ENCODE peak calls at places on chromosomes 11 and 22, in five cellular contexts. R is cerebellar cortex, H is HepG2, Y is NCI-H1105 treated with DMSO at 0.1 percent for 48 hours, D is Calu3. O is an unnamed sample.

GRCh38 chr11:13889566-13890214 is 72.8 kb upstream of the SPON1 start:
- DNase-seq in Y (peak; percentile 99), H (no peak), R (no peak), D (no peak), O (no peak)

GRCh38 chr11:93031386-93031785 is 61.9 kb downstream of the MTNR1B start:
- DNase-seq in R (no peak), H (no peak), Y (no peak), D (no peak), O (peak; percentile 18)

GRCh38 chr11:122663056-122663740 is 7.7 kb downstream of the UBASH3B start:
- DNase-seq in H (no peak), D (no peak), R (no peak), Y (no peak), O (no peak)

GRCh38 chr11:38791346-38791961 is 2193.4 kb upstream of the RAG2 start:
- DNase-seq in D (peak; percentile 56), H (peak; percentile 54), Y (peak; percentile 52), R (peak; percentile 52), O (peak; percentile 62)

GRCh38 chr22:32850591-32851517 is 49.3 kb downstream of the TIMP3 start:
- DNase-seq in D (no peak), Y (no peak), R (peak; percentile 44), H (no peak), O (no peak)

GRCh38 chr22:42769238-42769573 is 48.5 kb upstream of the A4GALT start:
- DNase-seq in R (no peak), Y (no peak), H (no peak), D (no peak), O (peak; percentile 20)

GRCh38 chr22:41401781-41402648 is 20.3 kb downstream of the TEF start:
- DNase-seq in R (peak; percentile 88), H (peak; percentile 70), Y (peak; percentile 51), D (peak; percentile 85), O (no peak)

GRCh38 chr11:67382481-67383136 is 9.2 kb upstream of the RAD9A start:
- DNase-seq in D (peak; percentile 88), H (peak; percentile 67), Y (peak; percentile 51), R (peak; percentile 82), O (peak; percentile 77)

GRCh38 chr11:2816941-2817421 is 68.6 kb downstream of the CDKN1C start:
- DNase-seq in H (no peak), Y (no peak), R (no peak), D (no peak), O (no peak)

GRCh38 chr11:19605500-19606371 is 106.9 kb upstream of the NAV2 start:
- DNase-seq in Y (no peak), D (no peak), R (no peak), H (no peak), O (no peak)

GRCh38 chr11:69867076-69868002 is 48.1 kb upstream of the FGF3 start:
- DNase-seq in D (peak; percentile 63), R (no peak), H (no peak), Y (no peak), O (no peak)

GRCh38 chr11:14070866-14071265 is 108.3 kb downstream of the SPON1 start:
- DNase-seq in D (no peak), R (no peak), Y (no peak), H (no peak), O (no peak)

GRCh38 chr11:107184936-107185335 is 166.7 kb upstream of the GUCY1A2 start:
- DNase-seq in D (no peak), H (no peak), Y (no peak), R (peak; percentile 95), O (no peak)

GRCh38 chr22:45964926-45965564 is 11.9 kb downstream of the WNT7B start:
- DNase-seq in D (no peak), Y (no peak), R (no peak), H (no peak), O (no peak)

GRCh38 chr11:123235687-123236261 is 40.7 kb upstream of the CLMP start:
- DNase-seq in D (no peak), R (no peak), Y (no peak), H (no peak), O (no peak)

GRCh38 chr11:330307-330693 is 9.6 kb upstream of the IFITM3 start:
- DNase-seq in D (no peak), H (no peak), Y (no peak), R (no peak), O (no peak)

GRCh38 chr22:45469573-45470383 is 32.9 kb upstream of the FBLN1 start:
- DNase-seq in R (no peak), Y (peak; percentile 48), D (no peak), H (no peak), O (no peak)

GRCh38 chr11:20337526-20338154 is 25.9 kb upstream of the HTATIP2 start:
- DNase-seq in R (peak; percentile 20), D (peak; percentile 16), Y (peak; percentile 59), H (peak; percentile 18), O (peak; percentile 58)

GRCh38 chr11:67561971-67562560 is 21.5 kb upstream of the GSTP1 start:
- DNase-seq in R (no peak), D (no peak), Y (no peak), H (no peak), O (peak; percentile 19)

GRCh38 chr11:64339754-64340408 is at the start of gene CCDC88B:
- DNase-seq in R (no peak), D (no peak), Y (no peak), H (no peak), O (no peak)

GRCh38 chr11:70456921-70457532 is 58.7 kb downstream of the CTTN start:
- DNase-seq in H (peak; percentile 22), D (no peak), R (no peak), Y (no peak), O (no peak)

GRCh38 chr11:95078526-95078925 is 11.1 kb upstream of the ENDOD1 start:
- DNase-seq in D (no peak), Y (no peak), R (no peak), H (no peak), O (no peak)

GRCh38 chr11:7597620-7598019 is 75.7 kb downstream of the CYB5R2 start:
- DNase-seq in Y (peak; percentile 68), D (peak; percentile 86), H (no peak), R (no peak), O (no peak)

GRCh38 chr22:46070722-46071450 is 79.4 kb upstream of the PPARA start:
- DNase-seq in Y (peak; percentile 81), H (no peak), D (peak; percentile 85), R (no peak), O (peak; percentile 76)

GRCh38 chr11:6397156-6397555 is 6.9 kb downstream of the SMPD1 start:
- DNase-seq in R (no peak), H (no peak), Y (no peak), D (no peak), O (no peak)

O was measured in iPS-NIHi11.